ENCODE peak calls at places on chromosomes 4 and X, in four cellular contexts. One of them, this sample, is unnamed.

GRCh38 chrX:84320023-84320422 is 132.0 kb upstream of the RPS6KA6 start:
- DNase-seq in cardiac muscle cell: no peak
- DNase-seq in AG04449: no peak
- DNase-seq in left lung: no peak
- DNase-seq in this sample: no peak

GRCh38 chr4:108696160-108696559 is 45.8 kb downstream of the OSTC start:
- DNase-seq in cardiac muscle cell: no peak
- DNase-seq in AG04449: no peak
- DNase-seq in left lung: no peak
- DNase-seq in this sample: no peak

GRCh38 chrX:318739-319578 is at the start of gene GTPBP6:
- DNase-seq in cardiac muscle cell: peak
- DNase-seq in AG04449: peak
- DNase-seq in left lung: peak
- DNase-seq in this sample: peak

GRCh38 chr4:123593655-123594054 is 197.1 kb downstream of the SPRY1 start:
- DNase-seq in cardiac muscle cell: no peak
- DNase-seq in AG04449: no peak
- DNase-seq in left lung: no peak
- DNase-seq in this sample: no peak

GRCh38 chrX:81377329-81377728 is 175.4 kb downstream of the SH3BGRL start:
- DNase-seq in cardiac muscle cell: peak
- DNase-seq in AG04449: no peak
- DNase-seq in left lung: no peak
- DNase-seq in this sample: no peak

GRCh38 chr4:76059750-76060149 is 14.8 kb upstream of the ART3 start:
- DNase-seq in cardiac muscle cell: peak
- DNase-seq in AG04449: no peak
- DNase-seq in left lung: no peak
- DNase-seq in this sample: no peak

GRCh38 chrX:147174596-147174995 is 360.1 kb upstream of the CXorf51A start:
- DNase-seq in cardiac muscle cell: no peak
- DNase-seq in AG04449: no peak
- DNase-seq in left lung: no peak
- DNase-seq in this sample: no peak

GRCh38 chrX:104343408-104344129 is 88.8 kb upstream of the ESX1 start:
- DNase-seq in cardiac muscle cell: peak
- DNase-seq in AG04449: no peak
- DNase-seq in left lung: no peak
- DNase-seq in this sample: no peak

GRCh38 chr4:76984127-76984526 is 34.6 kb downstream of the SEPTIN11 start:
- DNase-seq in cardiac muscle cell: peak
- DNase-seq in AG04449: no peak
- DNase-seq in left lung: no peak
- DNase-seq in this sample: no peak

GRCh38 chr4:139315221-139315675 is 13.0 kb upstream of the NDUFC1 start:
- DNase-seq in cardiac muscle cell: no peak
- DNase-seq in AG04449: no peak
- DNase-seq in left lung: no peak
- DNase-seq in this sample: peak

GRCh38 chr4:683247-683897 is 5.6 kb downstream of the SLC49A3 start:
- DNase-seq in cardiac muscle cell: no peak
- DNase-seq in AG04449: no peak
- DNase-seq in left lung: peak
- DNase-seq in this sample: no peak

GRCh38 chrX:41895826-41896225 is 27.5 kb downstream of the CASK start:
- DNase-seq in cardiac muscle cell: no peak
- DNase-seq in AG04449: no peak
- DNase-seq in left lung: no peak
- DNase-seq in this sample: no peak

GRCh38 chr4:38625508-38625907 is 38.5 kb upstream of the KLF3 start:
- DNase-seq in cardiac muscle cell: no peak
- DNase-seq in AG04449: no peak
- DNase-seq in left lung: no peak
- DNase-seq in this sample: no peak

GRCh38 chrX:12874599-12874998 is 7.7 kb downstream of the TLR7 start:
- DNase-seq in cardiac muscle cell: no peak
- DNase-seq in AG04449: no peak
- DNase-seq in left lung: no peak
- DNase-seq in this sample: no peak

GRCh38 chr4:84159767-84160166 is 339.3 kb downstream of the NKX6-1 start:
- DNase-seq in cardiac muscle cell: no peak
- DNase-seq in AG04449: no peak
- DNase-seq in left lung: no peak
- DNase-seq in this sample: no peak

GRCh38 chr4:74218201-74218600 is 60.3 kb downstream of the MTHFD2L start:
- DNase-seq in cardiac muscle cell: no peak
- DNase-seq in AG04449: no peak
- DNase-seq in left lung: no peak
- DNase-seq in this sample: no peak

GRCh38 chr4:166153539-166153938 is 280.5 kb downstream of the TLL1 start:
- DNase-seq in cardiac muscle cell: peak
- DNase-seq in AG04449: no peak
- DNase-seq in left lung: no peak
- DNase-seq in this sample: no peak

GRCh38 chr4:86640469-86640868 is 46.4 kb downstream of the PTPN13 start:
- DNase-seq in cardiac muscle cell: peak
- DNase-seq in AG04449: peak
- DNase-seq in left lung: no peak
- DNase-seq in this sample: no peak

GRCh38 chrX:101357166-101357795 is 8.7 kb upstream of the TIMM8A start:
- DNase-seq in cardiac muscle cell: peak
- DNase-seq in AG04449: no peak
- DNase-seq in left lung: no peak
- DNase-seq in this sample: no peak

GRCh38 chrX:154091678-154092077 is 5.8 kb downstream of the MECP2 start:
- DNase-seq in cardiac muscle cell: no peak
- DNase-seq in AG04449: no peak
- DNase-seq in left lung: no peak
- DNase-seq in this sample: no peak

GRCh38 chrX:154096140-154097002 is 1.1 kb downstream of the MECP2 start:
- DNase-seq in cardiac muscle cell: peak
- DNase-seq in AG04449: no peak
- DNase-seq in left lung: no peak
- DNase-seq in this sample: no peak

GRCh38 chrX:154092371-154092770 is 5.1 kb downstream of the MECP2 start:
- DNase-seq in cardiac muscle cell: no peak
- DNase-seq in AG04449: no peak
- DNase-seq in left lung: no peak
- DNase-seq in this sample: no peak

GRCh38 chrX:154094833-154095232 is 2.7 kb downstream of the MECP2 start:
- DNase-seq in cardiac muscle cell: no peak
- DNase-seq in AG04449: no peak
- DNase-seq in left lung: no peak
- DNase-seq in this sample: no peak

DNA sequence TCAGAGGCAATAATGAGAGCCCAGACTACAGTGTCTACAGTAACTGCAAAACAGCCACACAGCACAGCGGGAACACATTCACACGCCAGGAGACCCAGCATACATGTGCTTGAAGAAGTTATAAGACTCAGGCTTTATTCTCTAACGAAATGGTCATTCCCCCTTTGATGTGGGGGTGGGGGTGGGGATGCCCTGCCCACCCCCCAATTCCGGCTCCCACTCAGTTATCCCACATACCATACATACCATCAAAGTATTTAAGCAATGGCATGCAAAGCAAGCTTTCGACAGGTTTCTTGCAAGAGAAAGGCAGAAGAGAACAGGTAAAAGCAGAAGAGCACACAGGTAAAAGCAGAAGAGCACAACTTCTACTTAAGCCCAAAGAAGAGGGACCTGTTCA is 3.6 kb downstream of the MECP2 start:
- DNase-seq in cardiac muscle cell: no peak
- DNase-seq in AG04449: no peak
- DNase-seq in left lung: no peak
- DNase-seq in this sample: no peak
- H3K4me3 ChIP-seq in cardiac muscle cell: no peak
- H3K4me3 ChIP-seq in AG04449: no peak
- H3K4me3 ChIP-seq in left lung: no peak
- H3K4me3 ChIP-seq in this sample: peak

DNA sequence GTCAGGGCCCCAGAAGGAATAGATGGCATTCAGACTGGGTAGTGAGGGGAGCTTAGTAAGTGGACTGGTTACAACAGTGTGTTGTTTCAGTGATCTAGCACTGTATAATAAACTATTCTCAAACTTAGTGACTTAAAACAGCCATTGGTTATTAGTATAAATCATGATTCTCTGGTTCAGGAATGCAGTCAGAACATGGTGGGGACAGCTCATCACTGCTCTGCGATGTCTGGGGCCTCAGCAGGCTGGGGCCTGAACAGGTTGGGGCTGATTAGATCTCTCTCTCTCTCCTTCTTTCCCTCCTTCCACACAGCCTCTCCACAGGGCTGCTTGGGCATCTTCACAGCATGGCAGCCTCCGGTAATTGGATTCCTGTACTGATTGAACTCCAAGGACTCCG is 160.4 kb downstream of the GATB start:
- DNase-seq in cardiac muscle cell: no peak
- DNase-seq in AG04449: no peak
- DNase-seq in left lung: no peak
- DNase-seq in this sample: no peak
- TF ChIP-seq CTCF in cardiac muscle cell: no peak
- TF ChIP-seq CTCF in AG04449: no peak
- TF ChIP-seq CTCF in left lung: no peak
- TF ChIP-seq CTCF in this sample: no peak

GRCh38 chr4:78622253-78622979 is 70.8 kb downstream of the ANXA3 start:
- DNase-seq in cardiac muscle cell: peak
- DNase-seq in AG04449: no peak
- DNase-seq in left lung: no peak
- DNase-seq in this sample: peak
- H3K4me3 ChIP-seq in cardiac muscle cell: no peak
- H3K4me3 ChIP-seq in AG04449: no peak
- H3K4me3 ChIP-seq in left lung: no peak
- H3K4me3 ChIP-seq in this sample: no peak

DNA sequence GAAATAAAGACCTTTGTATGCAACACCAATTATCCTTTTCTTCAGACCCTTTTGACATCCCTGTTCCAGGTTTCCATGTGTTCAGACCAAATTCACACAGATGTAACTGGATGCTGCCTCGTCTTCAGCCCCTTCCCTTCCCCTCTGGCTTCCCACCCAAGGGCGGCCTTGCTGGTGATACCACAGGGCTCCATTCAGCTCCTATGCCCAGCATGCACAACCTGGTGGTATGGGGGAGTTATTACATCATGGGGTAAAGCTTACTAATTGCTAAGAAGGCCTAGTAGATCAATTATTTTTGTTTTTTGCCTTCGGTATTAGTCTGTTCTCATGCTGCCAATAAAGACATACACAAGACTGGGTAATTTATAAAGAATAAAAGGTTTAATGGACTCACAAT is 317.0 kb upstream of the CXXC4 start:
- DNase-seq in cardiac muscle cell: no peak
- DNase-seq in AG04449: no peak
- DNase-seq in left lung: no peak
- DNase-seq in this sample: no peak
- TF ChIP-seq CTCF in cardiac muscle cell: no peak
- TF ChIP-seq CTCF in AG04449: no peak
- TF ChIP-seq CTCF in left lung: no peak
- TF ChIP-seq CTCF in this sample: peak

GRCh38 chr4:6195602-6196319 is 4.6 kb downstream of the JAKMIP1 start:
- DNase-seq in cardiac muscle cell: no peak
- DNase-seq in AG04449: no peak
- DNase-seq in left lung: no peak
- DNase-seq in this sample: no peak
- H3K4me3 ChIP-seq in cardiac muscle cell: no peak
- H3K4me3 ChIP-seq in AG04449: no peak
- H3K4me3 ChIP-seq in left lung: no peak
- H3K4me3 ChIP-seq in this sample: no peak

DNA sequence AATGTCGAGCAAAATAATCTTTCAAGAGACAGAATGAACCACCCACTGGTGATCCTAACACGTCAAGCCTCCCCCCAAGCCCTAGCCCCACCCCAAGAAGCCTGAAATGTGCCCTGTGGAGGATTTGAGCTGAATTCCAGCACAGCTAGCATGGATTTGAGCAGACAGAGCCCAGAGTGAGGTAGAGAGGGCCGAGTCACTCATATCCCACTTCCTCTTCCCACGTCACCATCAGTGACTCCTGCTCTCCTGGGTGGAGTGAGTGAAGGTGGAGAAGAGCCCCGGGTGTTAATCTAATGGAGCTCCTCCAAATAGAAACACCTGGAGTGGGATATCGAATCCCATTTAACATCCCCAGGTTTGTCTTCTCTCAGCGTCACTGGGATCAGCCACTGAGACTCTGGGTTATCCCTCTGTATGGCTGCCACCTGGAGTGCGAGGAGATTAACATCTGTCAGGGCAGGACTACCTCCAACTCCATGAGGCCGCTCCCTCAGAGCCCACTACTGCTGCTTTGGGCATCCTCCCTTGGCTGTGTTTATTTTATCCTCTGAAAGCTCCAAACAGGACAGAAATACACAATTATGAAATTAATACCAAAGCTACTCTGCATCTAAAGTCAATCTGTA is 136.6 kb downstream of the NWD2 start:
- DNase-seq in cardiac muscle cell: no peak
- DNase-seq in AG04449: no peak
- DNase-seq in left lung: no peak
- DNase-seq in this sample: no peak
- TF ChIP-seq CTCF in cardiac muscle cell: no peak
- TF ChIP-seq CTCF in AG04449: no peak
- TF ChIP-seq CTCF in left lung: no peak
- TF ChIP-seq CTCF in this sample: no peak

DNA sequence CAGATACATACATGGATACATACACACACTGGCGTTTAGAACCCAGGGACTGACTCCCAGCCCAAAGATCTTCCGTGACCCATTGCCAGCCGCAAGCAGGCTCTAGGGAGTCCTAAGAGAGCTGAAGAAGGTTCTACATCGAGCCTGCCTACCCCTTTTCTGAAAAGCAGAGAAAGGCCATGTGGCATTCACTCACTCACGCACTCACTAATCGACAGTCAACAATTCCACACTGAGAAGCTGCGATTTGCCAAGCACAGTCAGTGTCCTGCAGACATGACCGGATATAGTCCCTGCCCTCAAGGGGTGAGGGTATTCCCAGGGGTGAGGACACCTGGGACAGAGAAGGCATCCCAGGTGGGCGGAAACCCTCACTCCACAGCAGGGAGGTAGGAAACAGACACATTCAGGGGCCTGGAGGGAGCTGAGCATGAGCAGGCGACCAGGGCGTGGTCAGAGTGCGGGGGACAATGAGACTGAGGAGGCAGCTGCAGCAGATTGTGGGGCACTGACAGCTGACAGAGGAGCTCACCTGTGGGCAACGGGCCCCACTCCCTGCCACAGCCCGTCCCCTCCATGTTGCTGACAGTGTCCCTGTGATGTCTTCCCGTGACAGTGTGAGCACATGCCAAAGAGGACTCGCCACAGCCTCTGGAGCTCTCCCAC is 13.2 kb upstream of the MAN2B2 start:
- DNase-seq in cardiac muscle cell: no peak
- DNase-seq in AG04449: no peak
- DNase-seq in left lung: no peak
- DNase-seq in this sample: no peak
- H3K4me3 ChIP-seq in cardiac muscle cell: no peak
- H3K4me3 ChIP-seq in AG04449: no peak
- H3K4me3 ChIP-seq in left lung: no peak
- H3K4me3 ChIP-seq in this sample: no peak

GRCh38 chr4:71288875-71289274 is 49.9 kb upstream of the SLC4A4 start:
- DNase-seq in cardiac muscle cell: no peak
- DNase-seq in AG04449: no peak
- DNase-seq in left lung: no peak
- DNase-seq in this sample: no peak
- TF ChIP-seq CTCF in cardiac muscle cell: no peak
- TF ChIP-seq CTCF in AG04449: no peak
- TF ChIP-seq CTCF in left lung: no peak
- TF ChIP-seq CTCF in this sample: peak